ENCODE peak calls at places on chromosomes 3 and 15, in six cellular contexts. K, V, D, I, M and G are unnamed samples. For H3K4me1, the result is how much of the 10 kb centered on the place peaks cover.

GRCh38 chr3:127688416-127689265 is 15.9 kb downstream of the ABTB1 start:
- DNase-seq in D (no peak), V (no peak), K (peak), I (no peak), M (no peak), G (no peak)

GRCh38 chr15:42691308-42691707 is 45.6 kb downstream of the CDAN1 start:
- DNase-seq in D (no peak), I (no peak), V (no peak), M (no peak), K (no peak), G (no peak)

GRCh38 chr3:70861234-70861633 is 548.8 kb upstream of the MDFIC2 start:
- DNase-seq in M (no peak), K (peak), I (no peak), V (no peak), D (no peak), G (no peak)

GRCh38 chr3:128415110-128415772 is 51.4 kb downstream of the DNAJB8 start:
- DNase-seq in V (peak), K (no peak), I (no peak), D (peak), M (no peak), G (no peak)

GRCh38 chr3:168077091-168077490 is 18.6 kb downstream of the GOLIM4 start:
- DNase-seq in V (no peak), I (no peak), M (no peak), D (no peak), K (peak), G (no peak)

GRCh38 chr3:16338999-16339398 is 74.0 kb downstream of the OXNAD1 start:
- DNase-seq in M (no peak), D (no peak), I (peak), K (peak), V (no peak), G (peak)

GRCh38 chr3:86990171-86990733 is 697 bp downstream of the VGLL3 start:
- DNase-seq in V (peak), I (no peak), D (no peak), K (peak), M (no peak), G (no peak)

GRCh38 chr3:99504258-99504657 is 134.1 kb upstream of the COL8A1 start:
- DNase-seq in K (peak), D (no peak), M (no peak), I (peak), V (no peak), G (peak)

GRCh38 chr15:31364301-31365031 is 37.8 kb downstream of the KLF13 start:
- DNase-seq in I (no peak), V (peak), M (no peak), D (peak), K (no peak), G (no peak)

GRCh38 chr3:62874398-62875102 is 666 bp downstream of the CADPS start:
- DNase-seq in M (no peak), D (no peak), K (no peak), I (no peak), V (peak), G (no peak)

GRCh38 chr15:32732574-32733157 is 14.9 kb downstream of the GREM1 start:
- DNase-seq in M (no peak), D (no peak), K (no peak), V (no peak), I (no peak), G (no peak)

GRCh38 chr15:76340198-76340801 is 3.7 kb downstream of the ISL2 start:
- DNase-seq in M (no peak), D (no peak), I (no peak), V (peak), K (no peak), G (no peak)

GRCh38 chr15:49876401-49877038 is 242.5 kb downstream of the ATP8B4 start:
- DNase-seq in V (no peak), M (no peak), K (no peak), I (no peak), D (no peak), G (peak)

GRCh38 chr3:45965281-45966052 is 22.2 kb downstream of the CXCR6 start:
- DNase-seq in D (no peak), V (no peak), I (no peak), M (no peak), K (no peak), G (no peak)

GRCh38 chr3:12830785-12831581 is 10.4 kb downstream of the RPL32 start:
- DNase-seq in V (no peak), I (no peak), M (no peak), K (no peak), D (no peak), G (no peak)

GRCh38 chr3:87307805-87308204 is 31.4 kb upstream of the POU1F1 start:
- DNase-seq in K (no peak), I (no peak), D (no peak), M (no peak), V (no peak), G (no peak)

GRCh38 chr3:194905696-194906095 is 220.0 kb downstream of the FAM43A start:
- DNase-seq in I (no peak), V (no peak), D (no peak), M (no peak), K (peak), G (no peak)

GRCh38 chr3:25904248-25904647 is 114.4 kb downstream of the OXSM start:
- DNase-seq in M (no peak), D (no peak), V (no peak), K (no peak), I (no peak), G (no peak)

GRCh38 chr3:158713094-158713499 is 19.2 kb downstream of the RARRES1 start:
- DNase-seq in I (no peak), V (no peak), D (no peak), M (no peak), K (no peak), G (no peak)

GRCh38 chr15:25684521-25685215 is 178.5 kb downstream of the ATP10A start:
- DNase-seq in I (no peak), K (peak), D (no peak), V (no peak), M (no peak), G (no peak)

GRCh38 chr15:68382286-68383007 is 49.5 kb downstream of the ITGA11 start:
- DNase-seq in K (peak), M (no peak), D (no peak), I (no peak), V (no peak), G (peak)

GRCh38 chr3:143081844-143082778 is 37.5 kb upstream of the CHST2 start:
- DNase-seq in M (peak), I (no peak), K (no peak), D (no peak), V (no peak), G (no peak)

GRCh38 chr3:112746675-112747276 is 99.9 kb downstream of the CD200R1L start:
- DNase-seq in V (no peak), D (no peak), I (no peak), K (peak), M (no peak), G (no peak)

GRCh38 chr15:25087137-25087536 is 132.3 kb downstream of the SNRPN start:
- DNase-seq in I (no peak), V (no peak), K (no peak), D (no peak), M (no peak), G (no peak)

GRCh38 chr15:42576040-42576594 is 711 bp downstream of the STARD9 start:
- DNase-seq in K (no peak), M (no peak), I (no peak), D (no peak), V (no peak), G (no peak)

GRCh38 chr3:99846472-99846871 is 28.8 kb downstream of the CMSS1 start:
- DNase-seq in I (peak), M (no peak), K (peak), D (no peak), V (no peak), G (no peak)

GRCh38 chr3:41118461-41119385 is 80.6 kb upstream of the CTNNB1 start:
- DNase-seq in M (no peak), I (no peak), V (no peak), K (no peak), D (no peak), G (no peak)

GRCh38 chr15:69540622-69541021 is 88.0 kb downstream of the RPLP1 start:
- DNase-seq in D (no peak), K (no peak), V (peak), M (no peak), I (no peak), G (no peak)

GRCh38 chr15:80162059-80162554 is 9.3 kb downstream of the FAH start:
- DNase-seq in V (no peak), D (no peak), I (peak), K (peak), M (no peak), G (no peak)

GRCh38 chr3:27721717-27722564 is at the start of gene EOMES:
- DNase-seq in K (no peak), M (no peak), D (no peak), I (peak), V (peak), G (peak)

GRCh38 chr15:65092046-65092770 is 15.7 kb downstream of the KBTBD13 start:
- DNase-seq in M (no peak), D (no peak), V (no peak), K (no peak), I (no peak), G (no peak)

GRCh38 chr3:136644200-136644599 is 108.0 kb downstream of the STAG1 start:
- DNase-seq in V (peak), D (no peak), I (no peak), M (no peak), K (no peak), G (no peak)

GRCh38 chr3:72259755-72260589 is 475.0 kb upstream of the PROK2 start:
- DNase-seq in M (no peak), V (no peak), I (no peak), K (no peak), D (no peak), G (no peak)

GRCh38 chr15:65924004-65924403 is 54.7 kb downstream of the RAB11A start:
- DNase-seq in M (no peak), K (no peak), V (no peak), I (no peak), D (no peak), G (no peak)

GRCh38 chr15:48924528-48925393 is 39.0 kb downstream of the SHC4 start:
- DNase-seq in I (no peak), V (no peak), M (no peak), D (no peak), K (peak), G (no peak)

GRCh38 chr3:66199089-66199473 is 21.7 kb upstream of the SLC25A26 start:
- DNase-seq in K (no peak), M (no peak), I (peak), V (no peak), D (no peak), G (no peak)

GRCh38 chr3:12471228-12471627 is 13.1 kb upstream of the TSEN2 start:
- DNase-seq in D (no peak), I (peak), K (no peak), V (no peak), M (no peak), G (peak)

GRCh38 chr3:9704343-9705322 is 1.0 kb downstream of the CPNE9 start:
- DNase-seq in K (peak), V (peak), I (peak), M (no peak), D (peak), G (peak)

DNA sequence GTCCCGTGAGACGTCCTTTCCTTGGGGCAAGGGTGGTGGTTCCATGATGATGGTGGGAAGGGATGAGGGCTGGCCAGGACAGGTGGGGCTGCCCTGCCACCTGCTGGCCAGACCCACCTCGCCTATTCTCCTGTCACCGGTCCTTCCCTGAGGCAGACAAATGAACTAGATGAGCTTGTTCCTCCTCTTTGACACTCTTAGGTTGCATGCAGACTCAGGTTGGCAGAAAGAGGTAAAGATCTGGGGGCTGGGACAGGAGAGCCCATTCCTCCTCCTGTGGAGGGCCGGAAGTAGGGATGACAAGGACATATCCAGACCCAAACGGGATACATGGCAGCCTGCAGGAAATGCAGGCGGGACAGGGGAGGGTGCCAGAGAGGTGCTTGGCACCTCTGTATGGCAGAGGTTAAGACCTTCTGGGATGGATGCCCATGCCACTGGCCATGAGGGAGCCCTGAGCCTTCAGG is 38.6 kb downstream of the ACSBG1 start:
- DNase-seq in K (no peak), D (peak), V (peak), I (peak), M (no peak), G (peak)
- TF ChIP-seq SMC3 in K (peak), D (peak), V (peak), I (peak), M (peak), G (peak)

GRCh38 chr15:91863621-91864255 is 10.2 kb downstream of the SLCO3A1 start:
- DNase-seq in I (no peak), V (no peak), D (no peak), K (no peak), M (no peak), G (no peak)
- H3K4me1 ChIP-seq in I (under half), V (under half), D (under half), K (under half), M (under half), G (under half)

GRCh38 chr3:151811474-151811873 is 2.4 kb upstream of the AADAC start:
- DNase-seq in V (no peak), I (no peak), K (no peak), D (no peak), M (no peak), G (no peak)
- TF ChIP-seq SMC3 in V (no peak), I (no peak), K (no peak), D (no peak), M (no peak), G (no peak)

GRCh38 chr15:60389261-60390077 is 8.3 kb downstream of the ANXA2 start:
- DNase-seq in V (no peak), M (peak), D (no peak), K (no peak), I (no peak), G (no peak)

GRCh38 chr15:60391722-60392340 is 6.0 kb downstream of the ANXA2 start:
- DNase-seq in I (no peak), V (no peak), K (no peak), D (no peak), M (no peak), G (no peak)

GRCh38 chr15:60392601-60392985 is 5.2 kb downstream of the ANXA2 start:
- DNase-seq in I (peak), K (peak), M (no peak), D (no peak), V (no peak), G (peak)

GRCh38 chr15:60390231-60390630 is 7.6 kb downstream of the ANXA2 start:
- DNase-seq in K (no peak), V (no peak), I (no peak), D (no peak), M (no peak), G (no peak)

GRCh38 chr15:60390931-60391501 is 6.8 kb downstream of the ANXA2 start:
- DNase-seq in V (no peak), M (no peak), I (peak), K (peak), D (no peak), G (no peak)
- H3K4me1 ChIP-seq in V (under half), M (under half), I (half or more), K (under half), D (under half), G (half or more)